ENCODE peak calls at places on chromosomes 7 and 10, in seven cellular contexts. One of them, this sample, is unnamed.

GRCh38 chr10:127485153-127485857 is 63.8 kb upstream of the NPS start:
- DNase-seq in stimulated activated CD4-positive, alpha-beta T cell treated with anti-CD3 and anti-CD28 coated beads, TNF-alpha, amount 100 ng/mL, for 24 hours: no peak
- DNase-seq in choroid plexus epithelial cell: peak
- DNase-seq in CD8-positive, alpha-beta memory T cell: no peak
- DNase-seq in WTC11: peak
- DNase-seq in astrocyte of the hippocampus: peak
- DNase-seq in H9: peak
- DNase-seq in this sample: peak

GRCh38 chr10:113073549-113074189 is 123.6 kb downstream of the TCF7L2 start:
- DNase-seq in stimulated activated CD4-positive, alpha-beta T cell treated with anti-CD3 and anti-CD28 coated beads, TNF-alpha, amount 100 ng/mL, for 24 hours: no peak
- DNase-seq in choroid plexus epithelial cell: peak
- DNase-seq in CD8-positive, alpha-beta memory T cell: no peak
- DNase-seq in WTC11: peak
- DNase-seq in astrocyte of the hippocampus: peak
- DNase-seq in H9: peak
- DNase-seq in this sample: peak

GRCh38 chr10:3853547-3853989 is 68.6 kb upstream of the KLF6 start:
- DNase-seq in stimulated activated CD4-positive, alpha-beta T cell treated with anti-CD3 and anti-CD28 coated beads, TNF-alpha, amount 100 ng/mL, for 24 hours: no peak
- DNase-seq in choroid plexus epithelial cell: peak
- DNase-seq in CD8-positive, alpha-beta memory T cell: no peak
- DNase-seq in WTC11: no peak
- DNase-seq in astrocyte of the hippocampus: peak
- DNase-seq in H9: no peak
- DNase-seq in this sample: no peak

GRCh38 chr10:2210083-2210482 is 472.8 kb upstream of the ADARB2 start:
- DNase-seq in stimulated activated CD4-positive, alpha-beta T cell treated with anti-CD3 and anti-CD28 coated beads, TNF-alpha, amount 100 ng/mL, for 24 hours: no peak
- DNase-seq in choroid plexus epithelial cell: no peak
- DNase-seq in CD8-positive, alpha-beta memory T cell: no peak
- DNase-seq in WTC11: no peak
- DNase-seq in astrocyte of the hippocampus: no peak
- DNase-seq in H9: no peak
- DNase-seq in this sample: peak

GRCh38 chr10:60479305-60480020 is 89.8 kb upstream of the ANK3 start:
- DNase-seq in stimulated activated CD4-positive, alpha-beta T cell treated with anti-CD3 and anti-CD28 coated beads, TNF-alpha, amount 100 ng/mL, for 24 hours: no peak
- DNase-seq in choroid plexus epithelial cell: no peak
- DNase-seq in CD8-positive, alpha-beta memory T cell: no peak
- DNase-seq in WTC11: no peak
- DNase-seq in astrocyte of the hippocampus: peak
- DNase-seq in H9: no peak
- DNase-seq in this sample: no peak

GRCh38 chr7:139043823-139044812 is 8.3 kb upstream of the ZC3HAV1L start:
- DNase-seq in stimulated activated CD4-positive, alpha-beta T cell treated with anti-CD3 and anti-CD28 coated beads, TNF-alpha, amount 100 ng/mL, for 24 hours: peak
- DNase-seq in choroid plexus epithelial cell: peak
- DNase-seq in CD8-positive, alpha-beta memory T cell: peak
- DNase-seq in WTC11: no peak
- DNase-seq in astrocyte of the hippocampus: no peak
- DNase-seq in H9: no peak
- DNase-seq in this sample: no peak

GRCh38 chr10:75969031-75969430 is 537.6 kb downstream of the LRMDA start:
- DNase-seq in stimulated activated CD4-positive, alpha-beta T cell treated with anti-CD3 and anti-CD28 coated beads, TNF-alpha, amount 100 ng/mL, for 24 hours: no peak
- DNase-seq in choroid plexus epithelial cell: no peak
- DNase-seq in CD8-positive, alpha-beta memory T cell: no peak
- DNase-seq in WTC11: no peak
- DNase-seq in astrocyte of the hippocampus: no peak
- DNase-seq in H9: no peak
- DNase-seq in this sample: no peak

GRCh38 chr7:151114151-151115090 is 28.1 kb downstream of the AGAP3 start:
- DNase-seq in stimulated activated CD4-positive, alpha-beta T cell treated with anti-CD3 and anti-CD28 coated beads, TNF-alpha, amount 100 ng/mL, for 24 hours: no peak
- DNase-seq in choroid plexus epithelial cell: peak
- DNase-seq in CD8-positive, alpha-beta memory T cell: no peak
- DNase-seq in WTC11: peak
- DNase-seq in astrocyte of the hippocampus: peak
- DNase-seq in H9: peak
- DNase-seq in this sample: peak

GRCh38 chr7:38034062-38034907 is 113.8 kb downstream of the EPDR1 start:
- DNase-seq in stimulated activated CD4-positive, alpha-beta T cell treated with anti-CD3 and anti-CD28 coated beads, TNF-alpha, amount 100 ng/mL, for 24 hours: no peak
- DNase-seq in choroid plexus epithelial cell: no peak
- DNase-seq in CD8-positive, alpha-beta memory T cell: no peak
- DNase-seq in WTC11: no peak
- DNase-seq in astrocyte of the hippocampus: peak
- DNase-seq in H9: no peak
- DNase-seq in this sample: no peak

GRCh38 chr7:94654764-94655561 is 970 bp downstream of the SGCE start:
- DNase-seq in stimulated activated CD4-positive, alpha-beta T cell treated with anti-CD3 and anti-CD28 coated beads, TNF-alpha, amount 100 ng/mL, for 24 hours: no peak
- DNase-seq in choroid plexus epithelial cell: peak
- DNase-seq in CD8-positive, alpha-beta memory T cell: no peak
- DNase-seq in WTC11: peak
- DNase-seq in astrocyte of the hippocampus: peak
- DNase-seq in H9: peak
- DNase-seq in this sample: peak

GRCh38 chr7:27453702-27454405 is 208.8 kb downstream of the HIBADH start:
- DNase-seq in stimulated activated CD4-positive, alpha-beta T cell treated with anti-CD3 and anti-CD28 coated beads, TNF-alpha, amount 100 ng/mL, for 24 hours: no peak
- DNase-seq in choroid plexus epithelial cell: peak
- DNase-seq in CD8-positive, alpha-beta memory T cell: no peak
- DNase-seq in WTC11: no peak
- DNase-seq in astrocyte of the hippocampus: peak
- DNase-seq in H9: no peak
- DNase-seq in this sample: peak

GRCh38 chr10:128280271-128280670 is 154.0 kb upstream of the MKI67 start:
- DNase-seq in stimulated activated CD4-positive, alpha-beta T cell treated with anti-CD3 and anti-CD28 coated beads, TNF-alpha, amount 100 ng/mL, for 24 hours: no peak
- DNase-seq in choroid plexus epithelial cell: no peak
- DNase-seq in CD8-positive, alpha-beta memory T cell: no peak
- DNase-seq in WTC11: no peak
- DNase-seq in astrocyte of the hippocampus: no peak
- DNase-seq in H9: no peak
- DNase-seq in this sample: no peak

GRCh38 chr10:60908896-60909295 is 35.1 kb downstream of the RHOBTB1 start:
- DNase-seq in stimulated activated CD4-positive, alpha-beta T cell treated with anti-CD3 and anti-CD28 coated beads, TNF-alpha, amount 100 ng/mL, for 24 hours: no peak
- DNase-seq in choroid plexus epithelial cell: no peak
- DNase-seq in CD8-positive, alpha-beta memory T cell: no peak
- DNase-seq in WTC11: no peak
- DNase-seq in astrocyte of the hippocampus: no peak
- DNase-seq in H9: no peak
- DNase-seq in this sample: no peak

GRCh38 chr7:130070900-130071622 is 727 bp downstream of the KLHDC10 start:
- DNase-seq in stimulated activated CD4-positive, alpha-beta T cell treated with anti-CD3 and anti-CD28 coated beads, TNF-alpha, amount 100 ng/mL, for 24 hours: no peak
- DNase-seq in choroid plexus epithelial cell: peak
- DNase-seq in CD8-positive, alpha-beta memory T cell: no peak
- DNase-seq in WTC11: no peak
- DNase-seq in astrocyte of the hippocampus: peak
- DNase-seq in H9: no peak
- DNase-seq in this sample: peak

GRCh38 chr7:148882668-148883232 is 1.3 kb downstream of the EZH2 start:
- DNase-seq in stimulated activated CD4-positive, alpha-beta T cell treated with anti-CD3 and anti-CD28 coated beads, TNF-alpha, amount 100 ng/mL, for 24 hours: no peak
- DNase-seq in choroid plexus epithelial cell: no peak
- DNase-seq in CD8-positive, alpha-beta memory T cell: no peak
- DNase-seq in WTC11: no peak
- DNase-seq in astrocyte of the hippocampus: no peak
- DNase-seq in H9: no peak
- DNase-seq in this sample: no peak

GRCh38 chr7:140383954-140384713 is 14.2 kb downstream of the SLC37A3 start:
- DNase-seq in stimulated activated CD4-positive, alpha-beta T cell treated with anti-CD3 and anti-CD28 coated beads, TNF-alpha, amount 100 ng/mL, for 24 hours: no peak
- DNase-seq in choroid plexus epithelial cell: no peak
- DNase-seq in CD8-positive, alpha-beta memory T cell: no peak
- DNase-seq in WTC11: no peak
- DNase-seq in astrocyte of the hippocampus: no peak
- DNase-seq in H9: no peak
- DNase-seq in this sample: no peak

GRCh38 chr7:102426268-102427031 is 6.9 kb upstream of the ORAI2 start:
- DNase-seq in stimulated activated CD4-positive, alpha-beta T cell treated with anti-CD3 and anti-CD28 coated beads, TNF-alpha, amount 100 ng/mL, for 24 hours: peak
- DNase-seq in choroid plexus epithelial cell: no peak
- DNase-seq in CD8-positive, alpha-beta memory T cell: peak
- DNase-seq in WTC11: no peak
- DNase-seq in astrocyte of the hippocampus: no peak
- DNase-seq in H9: no peak
- DNase-seq in this sample: no peak

GRCh38 chr10:92305133-92306072 is 14.4 kb downstream of the MARCHF5 start:
- DNase-seq in stimulated activated CD4-positive, alpha-beta T cell treated with anti-CD3 and anti-CD28 coated beads, TNF-alpha, amount 100 ng/mL, for 24 hours: no peak
- DNase-seq in choroid plexus epithelial cell: no peak
- DNase-seq in CD8-positive, alpha-beta memory T cell: no peak
- DNase-seq in WTC11: no peak
- DNase-seq in astrocyte of the hippocampus: no peak
- DNase-seq in H9: no peak
- DNase-seq in this sample: no peak

GRCh38 chr7:50962962-50963374 is 180.3 kb upstream of the GRB10 start:
- DNase-seq in stimulated activated CD4-positive, alpha-beta T cell treated with anti-CD3 and anti-CD28 coated beads, TNF-alpha, amount 100 ng/mL, for 24 hours: no peak
- DNase-seq in choroid plexus epithelial cell: peak
- DNase-seq in CD8-positive, alpha-beta memory T cell: no peak
- DNase-seq in WTC11: no peak
- DNase-seq in astrocyte of the hippocampus: peak
- DNase-seq in H9: peak
- DNase-seq in this sample: peak

GRCh38 chr10:132809237-132810140 is 23.5 kb upstream of the NKX6-2 start:
- DNase-seq in stimulated activated CD4-positive, alpha-beta T cell treated with anti-CD3 and anti-CD28 coated beads, TNF-alpha, amount 100 ng/mL, for 24 hours: no peak
- DNase-seq in choroid plexus epithelial cell: no peak
- DNase-seq in CD8-positive, alpha-beta memory T cell: no peak
- DNase-seq in WTC11: no peak
- DNase-seq in astrocyte of the hippocampus: no peak
- DNase-seq in H9: no peak
- DNase-seq in this sample: no peak

GRCh38 chr10:128287921-128288320 is 161.7 kb upstream of the MKI67 start:
- DNase-seq in stimulated activated CD4-positive, alpha-beta T cell treated with anti-CD3 and anti-CD28 coated beads, TNF-alpha, amount 100 ng/mL, for 24 hours: no peak
- DNase-seq in choroid plexus epithelial cell: no peak
- DNase-seq in CD8-positive, alpha-beta memory T cell: no peak
- DNase-seq in WTC11: no peak
- DNase-seq in astrocyte of the hippocampus: no peak
- DNase-seq in H9: no peak
- DNase-seq in this sample: no peak

GRCh38 chr10:812787-813186 is 118.7 kb downstream of the LARP4B start:
- DNase-seq in stimulated activated CD4-positive, alpha-beta T cell treated with anti-CD3 and anti-CD28 coated beads, TNF-alpha, amount 100 ng/mL, for 24 hours: no peak
- DNase-seq in choroid plexus epithelial cell: no peak
- DNase-seq in CD8-positive, alpha-beta memory T cell: no peak
- DNase-seq in WTC11: no peak
- DNase-seq in astrocyte of the hippocampus: no peak
- DNase-seq in H9: no peak
- DNase-seq in this sample: no peak

GRCh38 chr10:69477968-69478597 is 26.8 kb downstream of the TSPAN15 start:
- DNase-seq in stimulated activated CD4-positive, alpha-beta T cell treated with anti-CD3 and anti-CD28 coated beads, TNF-alpha, amount 100 ng/mL, for 24 hours: no peak
- DNase-seq in choroid plexus epithelial cell: no peak
- DNase-seq in CD8-positive, alpha-beta memory T cell: no peak
- DNase-seq in WTC11: no peak
- DNase-seq in astrocyte of the hippocampus: no peak
- DNase-seq in H9: no peak
- DNase-seq in this sample: no peak

GRCh38 chr10:110269641-110270318 is 34.9 kb downstream of the SMNDC1 start:
- DNase-seq in stimulated activated CD4-positive, alpha-beta T cell treated with anti-CD3 and anti-CD28 coated beads, TNF-alpha, amount 100 ng/mL, for 24 hours: no peak
- DNase-seq in choroid plexus epithelial cell: peak
- DNase-seq in CD8-positive, alpha-beta memory T cell: no peak
- DNase-seq in WTC11: no peak
- DNase-seq in astrocyte of the hippocampus: peak
- DNase-seq in H9: no peak
- DNase-seq in this sample: no peak

GRCh38 chr7:157426463-157427301 is 89.9 kb downstream of the DNAJB6 start:
- DNase-seq in stimulated activated CD4-positive, alpha-beta T cell treated with anti-CD3 and anti-CD28 coated beads, TNF-alpha, amount 100 ng/mL, for 24 hours: no peak
- DNase-seq in choroid plexus epithelial cell: no peak
- DNase-seq in CD8-positive, alpha-beta memory T cell: no peak
- DNase-seq in WTC11: no peak
- DNase-seq in astrocyte of the hippocampus: no peak
- DNase-seq in H9: no peak
- DNase-seq in this sample: no peak

GRCh38 chr10:71975891-71976725 is 11.9 kb downstream of the CHST3 start:
- DNase-seq in stimulated activated CD4-positive, alpha-beta T cell treated with anti-CD3 and anti-CD28 coated beads, TNF-alpha, amount 100 ng/mL, for 24 hours: no peak
- DNase-seq in choroid plexus epithelial cell: peak
- DNase-seq in CD8-positive, alpha-beta memory T cell: no peak
- DNase-seq in WTC11: no peak
- DNase-seq in astrocyte of the hippocampus: peak
- DNase-seq in H9: no peak
- DNase-seq in this sample: peak

GRCh38 chr7:150972094-150972493 is 6.0 kb downstream of the KCNH2 start:
- DNase-seq in stimulated activated CD4-positive, alpha-beta T cell treated with anti-CD3 and anti-CD28 coated beads, TNF-alpha, amount 100 ng/mL, for 24 hours: no peak
- DNase-seq in choroid plexus epithelial cell: no peak
- DNase-seq in CD8-positive, alpha-beta memory T cell: no peak
- DNase-seq in WTC11: no peak
- DNase-seq in astrocyte of the hippocampus: no peak
- DNase-seq in H9: no peak
- DNase-seq in this sample: no peak

GRCh38 chr10:86851329-86852207 is 95.1 kb downstream of the BMPR1A start:
- DNase-seq in stimulated activated CD4-positive, alpha-beta T cell treated with anti-CD3 and anti-CD28 coated beads, TNF-alpha, amount 100 ng/mL, for 24 hours: no peak
- DNase-seq in choroid plexus epithelial cell: peak
- DNase-seq in CD8-positive, alpha-beta memory T cell: no peak
- DNase-seq in WTC11: no peak
- DNase-seq in astrocyte of the hippocampus: no peak
- DNase-seq in H9: no peak
- DNase-seq in this sample: no peak

GRCh38 chr7:83011954-83012353 is 150.7 kb downstream of the PCLO start:
- DNase-seq in stimulated activated CD4-positive, alpha-beta T cell treated with anti-CD3 and anti-CD28 coated beads, TNF-alpha, amount 100 ng/mL, for 24 hours: no peak
- DNase-seq in choroid plexus epithelial cell: no peak
- DNase-seq in CD8-positive, alpha-beta memory T cell: no peak
- DNase-seq in WTC11: no peak
- DNase-seq in astrocyte of the hippocampus: no peak
- DNase-seq in H9: no peak
- DNase-seq in this sample: peak

This sample was measured in mesendoderm.